ENCODE peak calls at places on chromosome 18, in five cellular contexts. Q, X, Y, M and S are unnamed samples.

GRCh38 chr18:22879279-22879678 is 53.8 kb upstream of the RBBP8 start:
- DNase-seq in Y (no peak), M (no peak), X (no peak), Q (no peak), S (no peak)

GRCh38 chr18:77062518-77063003 is 70.0 kb downstream of the MBP start:
- DNase-seq in M (peak; percentile 82), X (no peak), Q (no peak), Y (no peak), S (no peak)

GRCh38 chr18:61735564-61736102 is 157.2 kb downstream of the RNF152 start:
- DNase-seq in Y (no peak), X (no peak), M (no peak), Q (no peak), S (no peak)

GRCh38 chr18:4319738-4320677 is 135.1 kb downstream of the DLGAP1 start:
- DNase-seq in Q (no peak), Y (no peak), X (no peak), M (peak; percentile 64), S (no peak)

GRCh38 chr18:79516441-79516931 is 120.8 kb downstream of the NFATC1 start:
- DNase-seq in Y (no peak), X (no peak), M (no peak), Q (no peak), S (no peak)

GRCh38 chr18:54740146-54740844 is 88.0 kb upstream of the RAB27B start:
- DNase-seq in X (no peak), Y (no peak), M (no peak), Q (no peak), S (no peak)

GRCh38 chr18:79942786-79943607 is 8.5 kb downstream of the SLC66A2 start:
- DNase-seq in X (no peak), Q (no peak), M (no peak), Y (no peak), S (no peak)

GRCh38 chr18:41144444-41144843 is 810.6 kb upstream of the PIK3C3 start:
- DNase-seq in X (no peak), M (no peak), Q (no peak), Y (no peak), S (no peak)

GRCh38 chr18:48136051-48136543 is 205.6 kb upstream of the SMAD2 start:
- DNase-seq in Q (no peak), M (no peak), Y (no peak), X (peak; percentile 86), S (no peak)

GRCh38 chr18:57930476-57930875 is 113.5 kb upstream of the NEDD4L start:
- DNase-seq in Y (no peak), Q (no peak), M (no peak), X (no peak), S (no peak)

GRCh38 chr18:23257686-23258565 is 122.6 kb downstream of the CABLES1 start:
- DNase-seq in M (no peak), X (no peak), Q (no peak), Y (no peak), S (no peak)

GRCh38 chr18:42290318-42291307 is 335.6 kb downstream of the PIK3C3 start:
- DNase-seq in Q (no peak), X (no peak), Y (no peak), M (no peak), S (no peak)

GRCh38 chr18:78882585-78882984 is 97.0 kb upstream of the SALL3 start:
- DNase-seq in M (no peak), Q (no peak), Y (no peak), X (no peak), S (no peak)

GRCh38 chr18:2002178-2002577 is 569.1 kb downstream of the METTL4 start:
- DNase-seq in X (no peak), Y (no peak), Q (no peak), M (no peak), S (no peak)

GRCh38 chr18:67043276-67043675 is 439.4 kb upstream of the CDH19 start:
- DNase-seq in Y (peak; percentile 51), X (no peak), Q (no peak), M (no peak), S (no peak)

GRCh38 chr18:6724331-6724730 is 5.2 kb upstream of the ARHGAP28 start:
- DNase-seq in X (no peak), Q (no peak), Y (no peak), M (no peak), S (no peak)

GRCh38 chr18:24976502-24976901 is 375.5 kb downstream of the ZNF521 start:
- DNase-seq in M (no peak), X (no peak), Y (no peak), Q (no peak), S (no peak)

GRCh38 chr18:22166070-22166972 is 3.1 kb upstream of the GATA6 start:
- DNase-seq in M (no peak), Q (no peak), X (peak; percentile 33), Y (peak; percentile 53), S (no peak)

GRCh38 chr18:77206676-77207370 is 42.8 kb upstream of the GALR1 start:
- DNase-seq in Q (no peak), X (no peak), M (no peak), Y (no peak), S (no peak)

GRCh38 chr18:69239849-69240248 is 160.8 kb upstream of the DOK6 start:
- DNase-seq in M (no peak), Y (no peak), X (no peak), Q (no peak), S (no peak)

GRCh38 chr18:8847900-8848299 is 142.5 kb downstream of the MTCL1 start:
- DNase-seq in Q (no peak), Y (no peak), M (no peak), X (no peak), S (no peak)

GRCh38 chr18:8851659-8852058 is 146.3 kb downstream of the MTCL1 start:
- DNase-seq in X (no peak), Q (no peak), Y (no peak), M (no peak), S (no peak)

GRCh38 chr18:8848541-8848940 is 143.2 kb downstream of the MTCL1 start:
- DNase-seq in X (no peak), Y (no peak), M (no peak), Q (no peak), S (no peak)

GRCh38 chr18:8847066-8847755 is 141.9 kb downstream of the MTCL1 start:
- DNase-seq in Y (no peak), M (no peak), Q (no peak), X (no peak), S (no peak)

DNA sequence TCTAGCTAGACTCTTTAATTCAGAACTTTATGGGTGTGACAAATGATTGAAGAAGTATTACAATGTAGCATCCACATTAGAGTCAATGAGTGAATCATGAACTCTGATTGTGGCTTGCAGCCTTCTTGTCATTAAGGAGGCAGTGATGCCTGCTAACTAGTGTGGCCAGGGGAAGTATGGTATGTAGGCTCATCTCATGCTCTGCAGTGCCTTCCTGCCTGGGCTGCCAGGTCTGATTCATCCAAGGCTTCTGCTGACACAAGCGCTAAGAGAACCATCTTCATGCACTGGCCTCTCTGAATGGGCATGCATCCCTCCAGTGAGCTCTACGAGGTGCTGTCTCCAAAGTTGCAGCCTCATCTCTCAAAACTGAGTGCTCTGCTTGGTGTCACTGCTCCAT is 144.3 kb downstream of the MTCL1 start:
- DNase-seq in M (no peak), Q (no peak), Y (no peak), X (no peak), S (no peak)
- TF ChIP-seq TAF1 in M (no peak), Q (no peak), Y (no peak), X (no peak), S (no peak)

DNA sequence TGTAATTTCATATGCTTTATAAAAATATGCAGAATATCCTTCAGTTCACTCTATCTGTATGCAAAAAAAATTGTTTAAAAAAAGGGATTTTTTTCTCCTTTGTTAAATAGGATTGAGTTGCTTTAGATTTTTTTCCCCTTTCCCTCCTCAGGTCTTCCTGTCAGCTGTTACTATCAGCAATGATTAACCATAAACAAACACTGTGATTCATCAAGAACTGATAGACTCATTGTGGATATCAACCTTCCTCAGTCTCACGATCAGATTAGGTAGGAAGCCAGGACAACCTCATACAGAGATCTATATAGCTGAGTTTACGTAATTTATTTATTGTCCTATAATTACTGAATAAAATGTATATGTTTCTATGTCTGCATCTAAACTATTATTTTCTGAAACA is 2136.2 kb upstream of the CELF4 start:
- DNase-seq in Q (no peak), X (no peak), M (no peak), Y (no peak), S (no peak)
- TF ChIP-seq TAF1 in Q (no peak), X (no peak), M (no peak), Y (no peak), S (no peak)

GRCh38 chr18:59634096-59634495 is 63.1 kb downstream of the CCBE1 start:
- DNase-seq in Y (no peak), Q (no peak), X (no peak), M (no peak), S (no peak)

GRCh38 chr18:59628995-59629394 is 68.2 kb downstream of the CCBE1 start:
- DNase-seq in M (no peak), X (no peak), Q (no peak), Y (no peak), S (no peak)

GRCh38 chr18:59627414-59627813 is 69.8 kb downstream of the CCBE1 start:
- DNase-seq in M (no peak), X (no peak), Y (no peak), Q (no peak), S (no peak)

GRCh38 chr18:59631583-59632181 is 65.5 kb downstream of the CCBE1 start:
- DNase-seq in X (peak; percentile 35), Q (no peak), M (no peak), Y (peak; percentile 59), S (no peak)

DNA sequence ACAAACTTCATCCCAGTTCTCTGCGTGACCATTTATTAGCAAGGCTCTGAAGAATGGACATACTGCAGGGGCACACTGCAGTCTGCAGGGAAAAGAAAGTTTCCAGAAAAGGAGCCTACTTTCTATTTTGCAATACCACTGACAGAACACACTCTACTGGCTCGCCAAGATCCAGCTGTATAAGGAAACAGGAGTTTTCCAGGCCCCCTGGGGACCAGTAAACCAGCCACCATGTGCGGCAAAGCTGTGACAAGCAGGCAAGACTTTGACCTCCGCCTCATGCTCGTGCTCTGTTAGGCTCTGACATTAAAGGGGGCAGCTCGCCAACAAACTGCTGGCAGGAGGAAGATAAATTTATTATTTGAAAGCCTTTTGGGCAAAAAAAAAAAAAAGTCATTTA is 67.3 kb downstream of the CCBE1 start:
- DNase-seq in Y (peak; percentile 14), Q (no peak), M (no peak), X (no peak), S (no peak)
- TF ChIP-seq TAF1 in Y (no peak), Q (no peak), M (no peak), X (no peak), S (no peak)

GRCh38 chr18:51611326-51611725 is 413.8 kb upstream of the MEX3C start:
- DNase-seq in Q (no peak), X (no peak), M (no peak), Y (no peak), S (no peak)

GRCh38 chr18:51610481-51610880 is 413.0 kb upstream of the MEX3C start:
- DNase-seq in Q (no peak), Y (no peak), M (no peak), X (no peak), S (no peak)

GRCh38 chr18:51617167-51617566 is 419.7 kb upstream of the MEX3C start:
- DNase-seq in Q (no peak), Y (no peak), X (no peak), M (no peak), S (no peak)

GRCh38 chr18:51614967-51615571 is 417.6 kb upstream of the MEX3C start:
- DNase-seq in X (no peak), Q (no peak), Y (no peak), M (no peak), S (no peak)

DNA sequence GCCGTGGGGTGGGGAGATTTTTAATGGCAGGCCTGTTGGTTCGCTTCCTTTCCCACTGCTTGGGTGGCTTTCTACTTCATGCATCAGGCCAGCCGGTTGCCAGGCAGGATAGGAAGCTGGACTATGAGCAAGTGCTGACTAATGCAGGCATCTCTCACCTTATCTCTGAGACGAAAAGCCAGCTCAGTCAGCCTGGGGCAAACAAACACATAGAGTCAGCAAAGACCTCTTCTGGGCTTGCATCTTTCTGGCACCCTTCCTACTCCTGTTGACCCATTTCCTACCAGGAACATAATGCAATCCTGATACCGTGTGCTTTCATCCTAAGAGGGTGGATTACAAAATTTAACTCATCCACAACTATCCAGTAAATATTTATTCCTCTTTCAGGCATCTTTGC is 416.6 kb upstream of the MEX3C start:
- DNase-seq in Q (no peak), X (peak; percentile 42), M (no peak), Y (no peak), S (no peak)
- TF ChIP-seq TAF1 in Q (no peak), X (no peak), M (no peak), Y (no peak), S (no peak)